ENCODE peak calls at places on chromosomes 2 and 18, in four cellular contexts. P, Q, K and B are unnamed samples.

GRCh38 chr18:78140294-78140693 is 839.3 kb upstream of the SALL3 start:
- DNase-seq in P (no peak), Q (no peak), K (no peak), B (no peak)

GRCh38 chr2:239315308-239315707 is 85.5 kb downstream of the HDAC4 start:
- DNase-seq in P (no peak), Q (no peak), K (no peak), B (no peak)

GRCh38 chr18:24831871-24832665 is 371.6 kb downstream of the HRH4 start:
- DNase-seq in P (no peak), Q (no peak), K (no peak), B (no peak)

GRCh38 chr2:98165516-98166071 is 78.6 kb downstream of the VWA3B start:
- DNase-seq in P (no peak), Q (no peak), K (peak; percentile 24), B (no peak)

GRCh38 chr2:54613794-54614257 is 109.6 kb upstream of the EML6 start:
- DNase-seq in P (no peak), Q (no peak), K (no peak), B (no peak)

GRCh38 chr18:9513971-9514512 is 38.7 kb downstream of the RALBP1 start:
- DNase-seq in P (no peak), Q (no peak), K (no peak), B (no peak)

GRCh38 chr2:157107877-157108276 is 149.6 kb upstream of the GALNT5 start:
- DNase-seq in P (no peak), Q (no peak), K (no peak), B (no peak)

GRCh38 chr2:10300997-10301945 is 1.4 kb upstream of the HPCAL1 start:
- DNase-seq in P (no peak), Q (no peak), K (no peak), B (no peak)

GRCh38 chr18:48913201-48913600 is 37.6 kb downstream of the SMAD7 start:
- DNase-seq in P (no peak), Q (no peak), K (peak; percentile 64), B (peak; percentile 41)

GRCh38 chr2:44936715-44937687 is 4.5 kb upstream of the SIX3 start:
- DNase-seq in P (no peak), Q (no peak), K (peak; percentile 82), B (no peak)

GRCh38 chr2:193868833-193869232 is 1674.1 kb upstream of the TMEFF2 start:
- DNase-seq in P (no peak), Q (no peak), K (no peak), B (no peak)

GRCh38 chr18:49013961-49014604 is 63.3 kb upstream of the SMAD7 start:
- DNase-seq in P (no peak), Q (peak; percentile 52), K (peak; percentile 50), B (no peak)

DNA sequence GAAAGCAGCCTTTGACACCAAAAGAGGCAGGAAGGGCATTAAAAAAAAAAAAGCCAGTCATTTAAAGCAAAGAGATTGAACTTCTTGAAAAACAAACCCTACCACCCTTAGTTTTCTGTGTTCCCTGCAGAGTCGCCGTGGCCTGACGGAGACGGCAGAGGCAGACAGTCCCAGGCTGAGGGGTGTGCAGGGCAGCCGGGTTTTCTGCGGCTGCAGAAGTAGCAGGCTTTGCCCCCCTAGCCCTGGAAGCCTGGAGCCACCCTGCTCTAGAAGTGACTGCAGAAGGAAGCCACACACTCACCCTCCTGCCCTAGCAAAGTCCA is 2.8 kb downstream of the INPP5D start:
- DNase-seq in P (no peak), Q (no peak), K (no peak), B (no peak)
- H3K4me3 ChIP-seq in P (no peak overlapping the region), Q (peak overlapping the region; percentile 43), K (no peak overlapping the region), B (peak overlapping the region; percentile 63)

DNA sequence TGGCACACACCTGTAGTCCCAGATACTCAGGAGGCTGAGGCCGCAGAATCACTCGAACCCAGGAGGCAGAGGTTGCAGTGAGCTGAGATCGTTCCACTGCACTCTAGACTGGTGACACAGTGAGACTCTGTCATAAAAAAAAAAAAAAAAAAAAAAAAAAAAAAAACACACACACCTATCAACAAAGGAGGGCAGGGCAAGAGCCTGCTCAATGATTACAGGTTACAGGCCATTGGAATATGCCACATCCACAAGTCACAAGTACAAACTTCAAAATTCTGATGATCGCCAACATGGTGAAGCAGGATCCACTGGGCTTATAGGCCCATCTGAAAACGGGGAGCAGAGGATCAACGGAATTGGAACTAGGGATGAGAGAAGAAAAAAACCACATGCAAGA is 6.3 kb downstream of the MYO5B start:
- DNase-seq in P (no peak), Q (no peak), K (no peak), B (no peak)
- H3K27me3 ChIP-seq in P (no peaks in the 10 kb centered on the region), Q (peaks cover 9% of the 10 kb centered on the region), K (peaks cover 61% of the 10 kb centered on the region), B (no peaks in the 10 kb centered on the region)

GRCh38 chr2:222688912-222689311 is 17.5 kb downstream of the MOGAT1 start:
- DNase-seq in P (no peak), Q (no peak), K (no peak), B (no peak)
- H3K4me3 ChIP-seq in P (no peak overlapping the region), Q (no peak overlapping the region), K (no peak overlapping the region), B (no peak overlapping the region)

GRCh38 chr18:22199005-22199404 is 29.6 kb downstream of the GATA6 start:
- DNase-seq in P (no peak), Q (no peak), K (no peak), B (no peak)

GRCh38 chr18:22198163-22198562 is 28.8 kb downstream of the GATA6 start:
- DNase-seq in P (no peak), Q (no peak), K (no peak), B (no peak)

GRCh38 chr18:22197668-22198067 is 28.3 kb downstream of the GATA6 start:
- DNase-seq in P (no peak), Q (no peak), K (no peak), B (no peak)

GRCh38 chr18:22203035-22203434 is 33.6 kb downstream of the GATA6 start:
- DNase-seq in P (no peak), Q (no peak), K (no peak), B (no peak)

DNA sequence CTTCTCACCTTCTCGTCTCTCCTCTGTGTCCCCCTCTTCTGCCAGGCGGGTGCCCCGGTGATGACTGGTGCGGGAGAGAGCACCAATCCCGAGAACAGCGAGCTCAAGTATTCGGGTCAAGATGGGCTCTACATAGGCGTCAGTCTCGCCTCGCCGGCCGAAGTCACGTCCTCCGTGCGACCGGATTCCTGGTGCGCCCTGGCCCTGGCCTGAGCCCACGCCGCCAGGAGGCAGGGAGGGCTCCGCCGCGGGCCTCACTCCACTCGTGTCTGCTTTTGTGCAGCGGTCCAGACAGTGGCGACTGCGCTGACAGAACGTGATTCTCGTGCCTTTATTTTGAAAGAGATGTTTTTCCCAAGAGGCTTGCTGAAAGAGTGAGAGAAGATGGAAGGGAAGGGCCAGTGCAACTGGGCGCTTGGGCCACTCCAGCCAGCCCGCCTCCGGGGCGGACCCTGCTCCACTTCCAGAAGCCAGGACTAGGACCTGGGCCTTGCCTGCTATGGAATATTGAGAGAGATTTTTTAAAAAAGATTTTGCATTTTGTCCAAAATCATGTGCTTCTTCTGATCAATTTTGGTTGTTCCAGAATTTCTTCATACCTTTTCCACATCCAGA is 31.3 kb downstream of the GATA6 start:
- DNase-seq in P (no peak), Q (no peak), K (peak; percentile 58), B (no peak)
- H3K27me3 ChIP-seq in P (no peaks in the 10 kb centered on the region), Q (peaks cover 10% of the 10 kb centered on the region), K (no peaks in the 10 kb centered on the region), B (no peaks in the 10 kb centered on the region)

DNA sequence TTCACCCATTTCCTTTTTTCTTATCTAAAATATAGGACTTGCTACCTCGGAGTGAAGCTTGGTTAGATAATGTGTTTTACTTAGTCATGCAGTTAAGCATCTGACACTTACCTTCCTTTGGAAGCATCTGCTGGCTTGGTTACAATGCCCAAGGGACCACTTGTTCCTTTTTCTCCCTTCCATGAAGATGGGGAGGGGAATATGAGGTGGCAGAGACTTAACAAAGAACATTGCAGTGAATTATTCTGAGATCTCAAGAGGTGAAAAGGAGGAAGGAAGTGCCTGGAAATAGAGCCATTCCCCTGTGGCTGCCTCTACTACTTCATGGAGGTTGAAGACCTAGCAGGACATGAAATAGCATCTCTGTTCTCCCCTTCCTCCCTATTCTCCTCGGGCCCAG is 145.3 kb upstream of the FOSL2 start:
- DNase-seq in P (no peak), Q (no peak), K (no peak), B (no peak)
- H3K4me3 ChIP-seq in P (no peak overlapping the region), Q (no peak overlapping the region), K (no peak overlapping the region), B (no peak overlapping the region)